ENCODE peak calls at places on chromosome 5, in four cellular contexts. B, Z, O and T are unnamed samples.

GRCh38 chr5:10866913-10867312 is 105.9 kb upstream of the DAP start:
- DNase-seq in B (no peak), Z (no peak), O (no peak), T (no peak)

GRCh38 chr5:75239681-75240080 is 3.0 kb upstream of the ANKRD31 start:
- DNase-seq in B (no peak), Z (no peak), O (no peak), T (peak)

GRCh38 chr5:128213340-128213739 is 129.8 kb downstream of the SLC12A2 start:
- DNase-seq in B (no peak), Z (no peak), O (no peak), T (peak)

GRCh38 chr5:42636425-42636824 is 120.2 kb upstream of the CCDC152 start:
- DNase-seq in Z (no peak), B (no peak), O (no peak), T (peak)

GRCh38 chr5:61748651-61749050 is 416.6 kb downstream of the ZSWIM6 start:
- DNase-seq in Z (no peak), B (no peak), O (no peak), T (no peak)

GRCh38 chr5:7886849-7887460 is 18.0 kb downstream of the MTRR start:
- DNase-seq in Z (no peak), O (no peak), B (no peak), T (peak)

GRCh38 chr5:56152437-56152836 is 80.7 kb downstream of the ANKRD55 start:
- DNase-seq in Z (no peak), B (no peak), O (no peak), T (peak)

GRCh38 chr5:176638437-176638836 is 8.0 kb downstream of the EIF4E1B start:
- DNase-seq in O (no peak), Z (no peak), B (no peak), T (no peak)

GRCh38 chr5:140725799-140726471 is 25.7 kb downstream of the ZMAT2 start:
- DNase-seq in O (peak), B (peak), Z (no peak), T (peak)

GRCh38 chr5:134500699-134501430 is 24.6 kb upstream of the JADE2 start:
- DNase-seq in Z (peak), B (no peak), O (no peak), T (no peak)

GRCh38 chr5:176540956-176541337 is 3.7 kb upstream of the RNF44 start:
- DNase-seq in O (no peak), B (no peak), Z (no peak), T (no peak)

GRCh38 chr5:116142495-116142894 is 57.7 kb downstream of the COMMD10 start:
- DNase-seq in Z (no peak), B (no peak), O (no peak), T (no peak)

GRCh38 chr5:151678146-151678545 is 8.6 kb downstream of the SPARC start:
- DNase-seq in O (no peak), Z (no peak), B (no peak), T (no peak)

GRCh38 chr5:158841481-158841880 is 258.2 kb downstream of the EBF1 start:
- DNase-seq in O (no peak), B (no peak), Z (no peak), T (no peak)

GRCh38 chr5:150081541-150082283 is 4.6 kb downstream of the CSF1R start:
- DNase-seq in O (no peak), B (peak), Z (no peak), T (no peak)

GRCh38 chr5:36136581-36136980 is 15.1 kb downstream of the LMBRD2 start:
- DNase-seq in B (no peak), Z (no peak), O (no peak), T (no peak)

GRCh38 chr5:14193496-14193895 is 50.4 kb downstream of the TRIO start:
- DNase-seq in B (no peak), Z (no peak), O (no peak), T (no peak)

GRCh38 chr5:38393636-38394035 is 135.3 kb downstream of the EGFLAM start:
- DNase-seq in B (no peak), Z (no peak), O (no peak), T (no peak)

GRCh38 chr5:1505506-1506241 is 18.1 kb downstream of the LPCAT1 start:
- DNase-seq in B (no peak), Z (no peak), O (no peak), T (peak)

GRCh38 chr5:71899865-71900342 is 180.8 kb downstream of the CARTPT start:
- DNase-seq in Z (no peak), B (no peak), O (no peak), T (peak)

GRCh38 chr5:112420111-112420864 is 1.2 kb upstream of the EPB41L4A start:
- DNase-seq in B (peak), O (no peak), Z (peak), T (peak)

GRCh38 chr5:106292654-106293053 is 1378.1 kb downstream of the EFNA5 start:
- DNase-seq in O (no peak), B (no peak), Z (no peak), T (no peak)

GRCh38 chr5:43193171-43193951 is 1.3 kb downstream of the NIM1K start:
- DNase-seq in B (no peak), O (no peak), Z (no peak), T (peak)

GRCh38 chr5:134541736-134542376 is 16.4 kb downstream of the JADE2 start:
- DNase-seq in Z (no peak), O (no peak), B (peak), T (no peak)

GRCh38 chr5:127858116-127858784 is 155.1 kb downstream of the CCDC192 start:
- DNase-seq in Z (no peak), O (no peak), B (no peak), T (no peak)

GRCh38 chr5:38258319-38259061 is at the start of gene EGFLAM:
- DNase-seq in O (no peak), B (peak), Z (no peak), T (peak)

GRCh38 chr5:180799194-180799593 is 3.4 kb downstream of the MGAT1 start:
- DNase-seq in Z (no peak), B (no peak), O (no peak), T (peak)

GRCh38 chr5:143698534-143698933 is 113.4 kb upstream of the HMHB1 start:
- DNase-seq in B (no peak), Z (no peak), O (no peak), T (peak)

GRCh38 chr5:101860145-101860544 is 435.9 kb downstream of the SLCO4C1 start:
- DNase-seq in O (no peak), B (no peak), Z (no peak), T (no peak)

GRCh38 chr5:77999013-77999798 is 223.1 kb upstream of the TBCA start:
- DNase-seq in B (no peak), Z (no peak), O (no peak), T (no peak)

GRCh38 chr5:132001647-132002561 is 9.6 kb downstream of the ACSL6 start:
- DNase-seq in B (no peak), O (no peak), Z (no peak), T (peak)

GRCh38 chr5:171688696-171689495 is 96.7 kb upstream of the SMIM23 start:
- DNase-seq in B (peak), O (no peak), Z (no peak), T (peak)

GRCh38 chr5:64458948-64459347 is 46.9 kb upstream of the RGS7BP start:
- DNase-seq in B (no peak), O (no peak), Z (peak), T (no peak)

GRCh38 chr5:98510111-98510510 is 263.4 kb upstream of the RGMB start:
- DNase-seq in B (no peak), Z (no peak), O (no peak), T (peak)

GRCh38 chr5:45639038-45639437 is 57.1 kb downstream of the HCN1 start:
- DNase-seq in O (no peak), B (no peak), Z (no peak), T (peak)

GRCh38 chr5:2272755-2273154 is 390.0 kb upstream of the IRX4 start:
- DNase-seq in Z (peak), B (no peak), O (no peak), T (no peak)

GRCh38 chr5:74367931-74368330 is 272.6 kb downstream of the ENC1 start:
- DNase-seq in O (no peak), B (no peak), Z (no peak), T (no peak)